ENCODE peak calls at places on chromosomes 7 and 10, in seven cellular contexts. I, J, S, B, F, R and K are unnamed samples.

GRCh38 chr7:99125505-99125865 is 18.4 kb downstream of the SMURF1 start:
- DNase-seq in R (peak; percentile 57), J (no peak), S (no peak), I (peak; percentile 26), F (no peak), B (no peak), K (no peak)

GRCh38 chr10:11823122-11823988 is at the start of gene PROSER2:
- DNase-seq in S (peak; percentile 34), R (peak; percentile 25), J (no peak), I (peak; percentile 59), F (peak; percentile 75), B (peak; percentile 81), K (no peak)

GRCh38 chr10:27383595-27384542 is 120.2 kb upstream of the RAB18 start:
- DNase-seq in R (peak; percentile 3), I (peak; percentile 6), J (no peak), S (no peak), B (no peak), F (no peak), K (no peak)

GRCh38 chr7:142696456-142697179 is 52.7 kb upstream of the PRSS1 start:
- DNase-seq in F (no peak), J (no peak), S (no peak), R (no peak), B (no peak), I (peak; percentile 78), K (no peak)

GRCh38 chr7:94080551-94080950 is 76.4 kb upstream of the BET1 start:
- DNase-seq in S (no peak), B (no peak), I (no peak), F (no peak), R (no peak), J (no peak), K (no peak)

GRCh38 chr7:1592299-1592842 is 22.5 kb upstream of the PSMG3 start:
- DNase-seq in S (no peak), B (no peak), J (no peak), I (no peak), R (no peak), F (no peak), K (no peak)

GRCh38 chr10:70145166-70145665 is 1.3 kb downstream of the TYSND1 start:
- DNase-seq in R (no peak), I (no peak), S (no peak), J (no peak), F (no peak), B (no peak), K (no peak)

GRCh38 chr10:28929942-28930341 is 252.6 kb downstream of the BAMBI start:
- DNase-seq in B (no peak), J (no peak), R (no peak), I (no peak), S (no peak), F (no peak), K (no peak)

GRCh38 chr10:32893431-32893830 is 64.6 kb downstream of the ITGB1 start:
- DNase-seq in I (peak; percentile 86), S (no peak), F (no peak), B (peak; percentile 38), J (no peak), R (no peak), K (no peak)

GRCh38 chr7:156504687-156505545 is 135.7 kb upstream of the RNF32 start:
- DNase-seq in R (no peak), S (peak; percentile 73), F (no peak), J (no peak), B (no peak), I (no peak), K (no peak)

GRCh38 chr7:90587766-90588165 is 8.4 kb upstream of the CDK14 start:
- DNase-seq in J (no peak), B (no peak), R (no peak), I (no peak), F (no peak), S (no peak), K (no peak)

GRCh38 chr10:117353700-117354099 is 21.5 kb downstream of the PDZD8 start:
- DNase-seq in R (no peak), B (peak; percentile 47), I (no peak), S (no peak), J (no peak), F (no peak), K (no peak)

GRCh38 chr7:157997471-157997870 is 590.2 kb downstream of the PTPRN2 start:
- DNase-seq in B (no peak), S (no peak), R (no peak), J (no peak), F (no peak), I (no peak), K (no peak)

GRCh38 chr10:8312861-8313260 is 258.4 kb downstream of the GATA3 start:
- DNase-seq in F (no peak), I (no peak), S (no peak), R (peak; percentile 22), B (no peak), J (no peak), K (no peak)

GRCh38 chr10:30701471-30702173 is 72.1 kb upstream of the LYZL2 start:
- DNase-seq in F (peak; percentile 68), I (peak; percentile 57), B (peak; percentile 32), S (peak; percentile 59), J (no peak), R (peak; percentile 9), K (no peak)

GRCh38 chr7:18513343-18513742 is 17.8 kb downstream of the HDAC9 start:
- DNase-seq in R (no peak), I (peak; percentile 50), J (no peak), F (no peak), S (no peak), B (no peak), K (no peak)

GRCh38 chr10:119215371-119215770 is 8.0 kb downstream of the GRK5 start:
- DNase-seq in F (no peak), J (no peak), R (no peak), B (no peak), S (no peak), I (no peak), K (no peak)

GRCh38 chr10:18886102-18886501 is 162.5 kb upstream of the MALRD1 start:
- DNase-seq in R (no peak), S (no peak), F (no peak), I (no peak), J (no peak), B (no peak), K (no peak)

GRCh38 chr7:5705318-5705717 is 76.1 kb downstream of the RNF216 start:
- DNase-seq in F (no peak), B (no peak), R (no peak), I (no peak), J (no peak), S (no peak), K (no peak)

GRCh38 chr7:71712653-71713180 is 580.8 kb downstream of the GALNT17 start:
- DNase-seq in I (no peak), B (no peak), S (no peak), R (no peak), J (no peak), F (no peak), K (no peak)

GRCh38 chr10:101827919-101828600 is 9.8 kb upstream of the OGA start:
- DNase-seq in R (no peak), S (no peak), I (no peak), F (peak; percentile 25), J (no peak), B (no peak), K (no peak)

GRCh38 chr7:123666492-123666891 is 10.8 kb downstream of the LMOD2 start:
- DNase-seq in J (no peak), I (no peak), B (no peak), S (no peak), R (peak; percentile 80), F (no peak), K (no peak)

GRCh38 chr10:15844517-15844916 is 15.8 kb downstream of the MINDY3 start:
- DNase-seq in J (no peak), F (no peak), B (no peak), R (no peak), S (no peak), I (no peak), K (no peak)

GRCh38 chr7:153193144-153193595 is 433.6 kb downstream of the ACTR3B start:
- DNase-seq in B (peak; percentile 6), I (peak; percentile 61), J (no peak), F (peak; percentile 33), S (no peak), R (peak; percentile 69), K (no peak)

GRCh38 chr7:124723012-124723411 is 42.6 kb downstream of the GPR37 start:
- DNase-seq in B (no peak), F (no peak), J (no peak), I (peak; percentile 85), R (no peak), S (no peak), K (no peak)

GRCh38 chr10:26215923-26216576 is 524 bp upstream of the GAD2 start:
- DNase-seq in S (no peak), R (peak; percentile 80), I (peak; percentile 79), J (no peak), F (peak; percentile 59), B (no peak), K (no peak)

GRCh38 chr7:27030393-27031001 is 65.3 kb downstream of the HOXA1 start:
- DNase-seq in S (no peak), R (peak; percentile 9), F (no peak), J (no peak), B (no peak), I (peak; percentile 3), K (no peak)

GRCh38 chr7:16114633-16115032 is 306.7 kb downstream of the CRPPA start:
- DNase-seq in J (no peak), F (no peak), S (no peak), R (peak; percentile 5), I (peak; percentile 37), B (peak; percentile 32), K (peak; percentile 16)

GRCh38 chr7:30921951-30922401 is 10.3 kb downstream of the AQP1 start:
- DNase-seq in I (no peak), S (no peak), F (peak; percentile 20), B (no peak), R (no peak), J (no peak), K (no peak)

GRCh38 chr10:24814568-24815313 is 91.1 kb upstream of the ARHGAP21 start:
- DNase-seq in I (no peak), J (no peak), B (no peak), F (no peak), R (no peak), S (no peak), K (no peak)

GRCh38 chr10:112820320-112820719 is 129.7 kb upstream of the TCF7L2 start:
- DNase-seq in B (no peak), S (no peak), F (no peak), I (no peak), J (no peak), R (no peak), K (no peak)

GRCh38 chr7:54541941-54542618 is at the start of gene VSTM2A:
- DNase-seq in F (no peak), I (peak; percentile 79), B (no peak), S (no peak), J (no peak), R (peak; percentile 12), K (no peak)

GRCh38 chr10:44237364-44238034 is 147.4 kb downstream of the CXCL12 start:
- DNase-seq in I (no peak), J (no peak), R (no peak), F (no peak), B (no peak), S (no peak), K (no peak)

GRCh38 chr7:78489851-78490250 is 691.3 kb downstream of the PHTF2 start:
- DNase-seq in R (no peak), F (no peak), S (no peak), I (no peak), B (no peak), J (no peak), K (no peak)

GRCh38 chr10:74947781-74948401 is 121.5 kb downstream of the KAT6B start:
- DNase-seq in I (no peak), J (no peak), B (no peak), R (peak; percentile 47), F (no peak), S (no peak), K (no peak)

GRCh38 chr10:72846225-72846624 is 47.3 kb upstream of the OIT3 start:
- DNase-seq in R (no peak), F (no peak), S (no peak), I (no peak), B (no peak), J (no peak), K (no peak)

GRCh38 chr7:150410680-150411346 is 31.7 kb downstream of the ZNF775 start:
- DNase-seq in I (no peak), S (no peak), J (no peak), F (no peak), B (no peak), R (no peak), K (no peak)

GRCh38 chr10:62426086-62426485 is 51.9 kb downstream of the ZNF365 start:
- DNase-seq in S (no peak), R (no peak), I (peak; percentile 26), F (no peak), B (no peak), J (no peak), K (no peak)